ENCODE peak calls at places on chromosomes 5 and 9, in seven cellular contexts. One of them, this sample, is unnamed.

GRCh38 chr5:178194026-178194425 is 6.9 kb upstream of the GMCL2 start:
- DNase-seq in H54: no peak
- DNase-seq in CD8-positive, alpha-beta memory T cell: no peak
- DNase-seq in ureter: no peak
- DNase-seq in GM13976: no peak
- DNase-seq in hepatocyte: no peak
- DNase-seq in neural crest cell: no peak
- DNase-seq in this sample: no peak

GRCh38 chr5:51961154-51961562 is 577.9 kb downstream of the ISL1 start:
- DNase-seq in H54: no peak
- DNase-seq in CD8-positive, alpha-beta memory T cell: no peak
- DNase-seq in ureter: no peak
- DNase-seq in GM13976: no peak
- DNase-seq in hepatocyte: no peak
- DNase-seq in neural crest cell: no peak
- DNase-seq in this sample: no peak

GRCh38 chr9:99931155-99931840 is 24.8 kb downstream of the STX17 start:
- DNase-seq in H54: no peak
- DNase-seq in CD8-positive, alpha-beta memory T cell: no peak
- DNase-seq in ureter: no peak
- DNase-seq in GM13976: no peak
- DNase-seq in hepatocyte: no peak
- DNase-seq in neural crest cell: no peak
- DNase-seq in this sample: no peak

GRCh38 chr9:5509573-5509972 is 758 bp upstream of the PDCD1LG2 start:
- DNase-seq in H54: no peak
- DNase-seq in CD8-positive, alpha-beta memory T cell: no peak
- DNase-seq in ureter: no peak
- DNase-seq in GM13976: no peak
- DNase-seq in hepatocyte: no peak
- DNase-seq in neural crest cell: no peak
- DNase-seq in this sample: peak

GRCh38 chr5:118006229-118006628 is 982.1 kb downstream of the DTWD2 start:
- DNase-seq in H54: no peak
- DNase-seq in CD8-positive, alpha-beta memory T cell: no peak
- DNase-seq in ureter: no peak
- DNase-seq in GM13976: no peak
- DNase-seq in hepatocyte: no peak
- DNase-seq in neural crest cell: no peak
- DNase-seq in this sample: no peak

GRCh38 chr9:107630141-107630540 is 140.6 kb upstream of the KLF4 start:
- DNase-seq in H54: no peak
- DNase-seq in CD8-positive, alpha-beta memory T cell: no peak
- DNase-seq in ureter: no peak
- DNase-seq in GM13976: no peak
- DNase-seq in hepatocyte: no peak
- DNase-seq in neural crest cell: no peak
- DNase-seq in this sample: no peak

GRCh38 chr9:112348257-112348992 is 15.0 kb upstream of the PTBP3 start:
- DNase-seq in H54: peak
- DNase-seq in CD8-positive, alpha-beta memory T cell: peak
- DNase-seq in ureter: peak
- DNase-seq in GM13976: peak
- DNase-seq in hepatocyte: peak
- DNase-seq in neural crest cell: peak
- DNase-seq in this sample: peak

GRCh38 chr9:87610200-87611155 is 112.8 kb downstream of the DAPK1 start:
- DNase-seq in H54: no peak
- DNase-seq in CD8-positive, alpha-beta memory T cell: no peak
- DNase-seq in ureter: no peak
- DNase-seq in GM13976: no peak
- DNase-seq in hepatocyte: no peak
- DNase-seq in neural crest cell: no peak
- DNase-seq in this sample: peak

GRCh38 chr5:61334224-61335196 is 2.5 kb downstream of the ZSWIM6 start:
- DNase-seq in H54: no peak
- DNase-seq in CD8-positive, alpha-beta memory T cell: no peak
- DNase-seq in ureter: no peak
- DNase-seq in GM13976: no peak
- DNase-seq in hepatocyte: peak
- DNase-seq in neural crest cell: no peak
- DNase-seq in this sample: no peak

GRCh38 chr5:35026280-35026840 is 21.4 kb downstream of the AGXT2 start:
- DNase-seq in H54: no peak
- DNase-seq in CD8-positive, alpha-beta memory T cell: no peak
- DNase-seq in ureter: no peak
- DNase-seq in GM13976: no peak
- DNase-seq in hepatocyte: no peak
- DNase-seq in neural crest cell: no peak
- DNase-seq in this sample: no peak

GRCh38 chr5:56412601-56413379 is 179.7 kb upstream of the ANKRD55 start:
- DNase-seq in H54: no peak
- DNase-seq in CD8-positive, alpha-beta memory T cell: no peak
- DNase-seq in ureter: peak
- DNase-seq in GM13976: peak
- DNase-seq in hepatocyte: no peak
- DNase-seq in neural crest cell: no peak
- DNase-seq in this sample: peak

GRCh38 chr9:84239341-84239740 is 101.2 kb downstream of the SLC28A3 start:
- DNase-seq in H54: no peak
- DNase-seq in CD8-positive, alpha-beta memory T cell: no peak
- DNase-seq in ureter: no peak
- DNase-seq in GM13976: no peak
- DNase-seq in hepatocyte: no peak
- DNase-seq in neural crest cell: no peak
- DNase-seq in this sample: no peak

GRCh38 chr9:111037744-111038335 is 430 bp downstream of the LPAR1 start:
- DNase-seq in H54: peak
- DNase-seq in CD8-positive, alpha-beta memory T cell: no peak
- DNase-seq in ureter: peak
- DNase-seq in GM13976: peak
- DNase-seq in hepatocyte: peak
- DNase-seq in neural crest cell: peak
- DNase-seq in this sample: peak

GRCh38 chr5:154697335-154697734 is 57.8 kb upstream of the LARP1 start:
- DNase-seq in H54: no peak
- DNase-seq in CD8-positive, alpha-beta memory T cell: no peak
- DNase-seq in ureter: no peak
- DNase-seq in GM13976: no peak
- DNase-seq in hepatocyte: no peak
- DNase-seq in neural crest cell: no peak
- DNase-seq in this sample: no peak

GRCh38 chr5:73198833-73199592 is 26.0 kb downstream of the TMEM174 start:
- DNase-seq in H54: no peak
- DNase-seq in CD8-positive, alpha-beta memory T cell: no peak
- DNase-seq in ureter: no peak
- DNase-seq in GM13976: no peak
- DNase-seq in hepatocyte: no peak
- DNase-seq in neural crest cell: no peak
- DNase-seq in this sample: no peak

GRCh38 chr9:130884542-130885421 is 11.8 kb downstream of the QRFP start:
- DNase-seq in H54: no peak
- DNase-seq in CD8-positive, alpha-beta memory T cell: no peak
- DNase-seq in ureter: no peak
- DNase-seq in GM13976: no peak
- DNase-seq in hepatocyte: no peak
- DNase-seq in neural crest cell: no peak
- DNase-seq in this sample: peak

GRCh38 chr9:82149647-82150046 is 161.1 kb downstream of the SPATA31D1 start:
- DNase-seq in H54: no peak
- DNase-seq in CD8-positive, alpha-beta memory T cell: no peak
- DNase-seq in ureter: no peak
- DNase-seq in GM13976: no peak
- DNase-seq in hepatocyte: no peak
- DNase-seq in neural crest cell: no peak
- DNase-seq in this sample: no peak

GRCh38 chr5:96049398-96050272 is 88.0 kb upstream of the ELL2 start:
- DNase-seq in H54: peak
- DNase-seq in CD8-positive, alpha-beta memory T cell: no peak
- DNase-seq in ureter: no peak
- DNase-seq in GM13976: no peak
- DNase-seq in hepatocyte: no peak
- DNase-seq in neural crest cell: no peak
- DNase-seq in this sample: peak

GRCh38 chr9:92746567-92747458 is 17.8 kb downstream of the BICD2 start:
- DNase-seq in H54: no peak
- DNase-seq in CD8-positive, alpha-beta memory T cell: no peak
- DNase-seq in ureter: no peak
- DNase-seq in GM13976: no peak
- DNase-seq in hepatocyte: no peak
- DNase-seq in neural crest cell: no peak
- DNase-seq in this sample: no peak

GRCh38 chr5:65326912-65327311 is 154.8 kb downstream of the ADAMTS6 start:
- DNase-seq in H54: no peak
- DNase-seq in CD8-positive, alpha-beta memory T cell: no peak
- DNase-seq in ureter: no peak
- DNase-seq in GM13976: no peak
- DNase-seq in hepatocyte: no peak
- DNase-seq in neural crest cell: no peak
- DNase-seq in this sample: peak